ENCODE peak calls at places on chromosomes 16 and 17, in four cellular contexts. D is A549, O is K562, K is stomach. G is an unnamed sample.
A peak's percentile ranks its signal among the peaks of the same experiment; 100 is the strongest.

GRCh38 chr17:33241390-33241789 is 51.7 kb downstream of the ASIC2 start:
- DNase-seq in D (peak; percentile 18), O (no peak), K (no peak), G (no peak)

GRCh38 chr17:65027305-65027704 is 29.2 kb downstream of the GNA13 start:
- DNase-seq in D (peak; percentile 74), K (no peak), O (peak; percentile 54), G (no peak)

GRCh38 chr17:14525551-14526455 is 224.9 kb downstream of the HS3ST3B1 start:
- DNase-seq in D (peak; percentile 14), K (no peak), O (no peak), G (no peak)

GRCh38 chr16:49483651-49484451 is 110.2 kb downstream of the C16orf78 start:
- DNase-seq in O (no peak), K (no peak), D (no peak), G (peak; percentile 43)

GRCh38 chr16:81816351-81816750 is 37.3 kb downstream of the PLCG2 start:
- DNase-seq in K (no peak), D (no peak), O (no peak), G (no peak)

GRCh38 chr16:4283939-4284338 is 11.1 kb upstream of the TFAP4 start:
- DNase-seq in O (no peak), D (no peak), K (no peak), G (no peak)

GRCh38 chr17:64336760-64337413 is 53.8 kb downstream of the PECAM1 start:
- DNase-seq in K (no peak), O (no peak), D (no peak), G (no peak)

GRCh38 chr17:9402590-9403199 is 172.9 kb downstream of the STX8 start:
- DNase-seq in K (no peak), D (peak; percentile 67), O (no peak), G (no peak)

GRCh38 chr16:11257131-11257938 is 1.3 kb upstream of the SOCS1 start:
- DNase-seq in O (peak; percentile 72), K (peak; percentile 74), D (peak; percentile 81), G (peak; percentile 79)

GRCh38 chr17:77822302-77823030 is 136.0 kb upstream of the TNRC6C start:
- DNase-seq in K (no peak), D (no peak), O (no peak), G (no peak)

GRCh38 chr17:43881758-43882505 is 25.4 kb downstream of the MPP2 start:
- DNase-seq in K (no peak), D (no peak), O (peak; percentile 92), G (no peak)

GRCh38 chr17:16491131-16491702 is 776 bp downstream of the LRRC75A start:
- DNase-seq in K (peak; percentile 28), O (no peak), D (no peak), G (peak; percentile 21)

GRCh38 chr16:11546522-11547485 is 39.9 kb downstream of the LITAF start:
- DNase-seq in D (peak; percentile 36), O (no peak), K (no peak), G (no peak)

GRCh38 chr17:2965621-2966275 is 97.7 kb downstream of the OR1D5 start:
- DNase-seq in O (no peak), K (peak; percentile 79), D (peak; percentile 89), G (no peak)

DNA sequence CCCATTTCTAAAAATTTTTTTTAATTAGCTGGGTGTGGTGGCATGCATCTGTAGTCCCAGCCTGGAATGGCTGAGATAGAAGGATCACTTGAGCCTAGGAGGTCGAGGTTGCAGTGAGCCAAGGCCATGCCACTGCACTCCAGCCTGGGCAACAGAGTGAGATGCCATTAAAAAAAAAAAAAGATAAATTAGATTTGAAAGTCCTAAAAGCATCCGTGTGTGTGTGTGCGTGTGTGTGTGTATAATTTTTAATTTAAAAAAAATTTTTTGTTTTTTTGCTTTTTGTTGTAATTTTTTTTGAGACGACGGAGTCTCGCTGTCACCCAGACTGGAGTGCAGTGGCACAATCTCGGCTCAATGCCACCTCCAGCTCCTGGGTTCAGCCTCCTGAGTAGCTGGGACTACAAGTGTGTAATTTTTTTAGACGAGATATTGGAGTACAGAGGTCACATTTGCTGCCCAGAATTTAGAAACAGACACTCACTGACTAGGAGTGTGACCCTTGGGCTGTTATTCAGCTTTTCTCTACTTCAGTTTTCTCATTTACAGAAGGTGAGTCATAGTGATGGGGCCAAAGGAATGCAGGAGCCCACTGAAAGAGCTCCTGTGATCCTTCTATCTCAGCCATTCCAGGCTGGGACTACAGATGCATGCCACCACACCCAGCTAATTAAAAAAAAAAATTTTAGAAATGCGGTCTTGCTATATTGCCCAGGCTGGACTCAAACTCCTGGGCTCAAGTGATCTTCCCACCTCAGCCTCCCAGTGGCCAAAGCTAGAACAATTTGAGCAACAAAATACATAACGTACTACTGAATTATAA is 25.5 kb upstream of the TBX4 start:
- DNase-seq in O (no peak), K (no peak), D (peak; percentile 83), G (no peak)
- H3K27ac ChIP-seq in O (no peak overlapping the region), K (no peak overlapping the region), D (peak overlapping the region; percentile 63), G (no peak overlapping the region)

DNA sequence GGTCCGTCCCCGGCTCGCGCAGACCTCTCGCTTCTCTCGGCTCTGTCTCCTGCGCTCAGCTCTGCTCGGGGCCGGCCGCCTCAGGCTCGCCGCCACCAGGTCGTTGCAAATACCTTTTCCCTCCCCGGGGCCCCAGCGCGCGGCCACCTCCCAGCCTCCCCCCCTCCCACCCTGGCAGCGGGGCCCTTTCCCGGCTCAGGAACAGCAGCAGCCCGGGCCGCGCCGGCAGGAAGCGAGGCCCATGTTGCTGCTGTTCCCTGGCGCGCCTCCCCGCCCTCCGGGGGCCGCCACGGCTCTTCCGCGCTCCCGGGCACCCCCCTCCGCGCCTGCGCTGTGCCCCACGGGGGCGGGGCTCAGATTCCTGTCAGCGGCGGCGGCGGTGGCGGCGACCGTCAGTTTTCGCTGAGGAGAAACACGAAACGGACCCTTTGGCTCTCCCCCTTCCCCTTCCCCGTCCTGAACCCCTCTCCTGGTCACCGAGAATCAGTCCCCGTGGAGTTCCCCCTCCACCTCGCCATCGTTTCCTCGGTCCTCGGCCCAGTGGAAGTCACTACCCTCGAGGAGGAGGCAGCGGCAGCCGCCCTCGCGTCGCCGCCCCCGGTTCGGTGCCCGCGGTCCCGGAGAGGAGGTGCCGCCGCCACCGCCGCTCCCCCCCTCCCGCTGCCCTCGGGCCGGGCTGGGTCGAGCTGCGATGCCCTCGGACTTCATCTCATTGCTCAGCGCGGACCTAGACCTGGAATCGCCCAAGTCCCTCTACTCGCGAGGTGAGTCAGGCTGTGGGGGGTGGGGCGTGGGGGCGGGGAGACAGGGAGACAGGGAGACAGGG is at the start of gene NFAT5:
- DNase-seq in O (peak; percentile 94), D (peak; percentile 87), K (peak; percentile 92), G (peak; percentile 96)
- TF ChIP-seq EP300 in O (peak; percentile 100), D (no peak), K (no peak), G (no peak)

GRCh38 chr17:42680331-42680808 is 1.3 kb downstream of the CCR10 start:
- DNase-seq in D (peak; percentile 54), K (no peak), O (peak; percentile 68), G (no peak)
- H3K4me1 ChIP-seq in D (peaks cover 37% of the 10 kb centered on the region), K (peaks cover 89% of the 10 kb centered on the region), O (peaks cover 28% of the 10 kb centered on the region), G (peaks cover 14% of the 10 kb centered on the region)

DNA sequence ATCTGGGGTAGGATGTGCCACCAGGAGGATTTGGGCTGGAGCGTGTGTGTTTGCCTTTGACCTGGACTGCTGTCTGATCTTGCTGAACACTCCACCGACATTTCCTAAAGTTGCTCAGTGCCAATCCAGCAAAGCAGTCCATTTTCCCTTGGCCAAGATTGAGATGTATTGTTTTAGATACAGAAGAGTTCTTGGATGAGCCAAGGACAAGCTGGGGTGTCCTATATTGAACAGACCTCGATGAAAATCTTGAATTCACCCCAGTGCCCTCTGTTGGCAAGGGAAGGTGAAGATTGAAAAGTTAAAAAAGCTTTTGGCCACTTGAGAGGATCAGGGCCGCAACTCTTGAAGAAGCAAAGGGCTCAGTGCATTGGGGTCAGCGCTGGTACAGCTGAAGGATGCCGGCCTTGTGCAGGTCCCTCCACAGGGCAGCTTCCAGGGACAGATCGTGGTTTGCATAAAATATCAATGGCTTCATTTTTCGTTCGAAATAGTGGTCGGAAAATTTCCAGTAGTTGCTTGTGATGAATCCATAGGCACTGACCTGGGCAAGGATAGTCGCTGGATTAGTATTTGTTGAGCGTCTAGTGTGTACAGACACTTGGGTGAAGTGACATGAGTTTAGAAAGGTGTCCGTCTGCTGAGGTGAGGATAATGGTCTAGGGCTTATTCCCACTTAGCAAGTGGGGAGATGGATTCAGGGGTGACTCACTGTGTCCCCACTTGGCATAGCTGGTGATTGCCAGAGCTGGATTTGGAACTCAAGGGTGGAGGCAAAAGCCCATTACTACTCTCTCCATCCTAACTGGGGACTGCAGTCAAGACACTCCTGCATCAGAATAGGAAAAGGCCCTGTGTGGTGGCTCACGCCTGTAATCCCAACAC is 19.7 kb downstream of the ST6GALNAC2 start:
- DNase-seq in O (no peak), D (no peak), K (no peak), G (no peak)
- H3K27ac ChIP-seq in O (no peak overlapping the region), D (no peak overlapping the region), K (no peak overlapping the region), G (no peak overlapping the region)

G was measured in ovary.